ENCODE peak calls at places on chromosomes 5 and 9, in seven cellular contexts. R, J, E, A, V, P and C are unnamed samples.

GRCh38 chr9:129988607-129989361 is 54.2 kb downstream of the FNBP1 start:
- DNase-seq in J (no peak), R (no peak), V (no peak), E (no peak), P (no peak), A (no peak), C (no peak)

GRCh38 chr9:81529556-81530193 is 159.7 kb downstream of the TLE1 start:
- DNase-seq in P (no peak), V (no peak), E (no peak), A (no peak), J (no peak), R (no peak), C (no peak)

GRCh38 chr9:37801959-37802711 is 1.5 kb downstream of the DCAF10 start:
- DNase-seq in R (no peak), P (no peak), E (no peak), A (no peak), V (no peak), J (no peak), C (no peak)

GRCh38 chr9:93008457-93008856 is 50.0 kb upstream of the SUSD3 start:
- DNase-seq in E (no peak), R (no peak), J (no peak), V (no peak), A (no peak), P (no peak), C (no peak)

GRCh38 chr5:172102913-172103629 is 85.0 kb downstream of the STK10 start:
- DNase-seq in R (peak; percentile 10), A (no peak), E (no peak), J (peak; percentile 46), V (no peak), P (no peak), C (no peak)

GRCh38 chr5:149406203-149406978 is 27.3 kb upstream of the IL17B start:
- DNase-seq in V (no peak), R (no peak), E (no peak), P (peak; percentile 96), J (no peak), A (no peak), C (peak; percentile 92)

GRCh38 chr5:147452137-147452838 is 57.6 kb downstream of the DPYSL3 start:
- DNase-seq in J (peak; percentile 10), A (no peak), V (peak; percentile 52), E (no peak), R (no peak), P (peak; percentile 40), C (peak; percentile 44)

GRCh38 chr9:129875181-129875611 is 39.9 kb downstream of the USP20 start:
- DNase-seq in V (no peak), E (no peak), A (peak; percentile 66), R (no peak), P (no peak), J (peak; percentile 48), C (no peak)

GRCh38 chr9:3337515-3337914 is 188.3 kb downstream of the RFX3 start:
- DNase-seq in P (no peak), E (no peak), R (no peak), A (no peak), J (no peak), V (no peak), C (no peak)

GRCh38 chr9:31745886-31746285 is 638.6 kb upstream of the ACO1 start:
- DNase-seq in J (no peak), E (no peak), R (no peak), V (no peak), A (no peak), P (no peak), C (no peak)

GRCh38 chr9:121169094-121169601 is 32.5 kb downstream of the RAB14 start:
- DNase-seq in J (peak; percentile 18), E (no peak), V (no peak), R (no peak), P (no peak), A (no peak), C (peak; percentile 61)

GRCh38 chr5:94218374-94218773 is 400.0 kb downstream of the KIAA0825 start:
- DNase-seq in V (no peak), A (no peak), J (no peak), E (no peak), P (no peak), R (no peak), C (no peak)

GRCh38 chr5:44542470-44542869 is 153.2 kb upstream of the FGF10 start:
- DNase-seq in E (no peak), J (no peak), A (no peak), P (no peak), V (no peak), R (no peak), C (no peak)

GRCh38 chr5:154293219-154293618 is 102.7 kb downstream of the GALNT10 start:
- DNase-seq in E (no peak), J (no peak), R (no peak), P (no peak), V (no peak), A (no peak), C (no peak)

GRCh38 chr5:157961176-157961575 is 102.2 kb upstream of the CLINT1 start:
- DNase-seq in R (no peak), P (no peak), E (no peak), V (peak; percentile 80), J (no peak), A (no peak), C (no peak)